ENCODE peak calls at places on chromosome 10, in ten cellular contexts. U, B, I, W, R, O, P, D, N and E are unnamed samples.

GRCh38 chr10:131087464-131088215 is 223.9 kb downstream of the TCERG1L start:
- DNase-seq in N (no peak), B (no peak), U (no peak), D (peak; percentile 64), W (no peak), O (no peak), P (no peak), R (no peak), I (no peak), E (no peak)

GRCh38 chr10:59234814-59235429 is 58.5 kb downstream of the PHYHIPL start:
- DNase-seq in N (peak; percentile 71), R (peak; percentile 78), D (no peak), O (peak; percentile 67), I (peak; percentile 63), B (no peak), W (peak; percentile 16), P (no peak), U (no peak), E (peak; percentile 22)

GRCh38 chr10:10613654-10614244 is 403.9 kb upstream of the CELF2 start:
- DNase-seq in N (peak; percentile 92), P (no peak), I (no peak), W (no peak), O (no peak), D (no peak), R (peak; percentile 12), U (no peak), B (no peak), E (no peak)

GRCh38 chr10:19788075-19788686 is 28.1 kb upstream of the PLXDC2 start:
- DNase-seq in W (peak; percentile 30), B (no peak), N (peak; percentile 80), I (peak; percentile 63), U (no peak), P (no peak), O (peak; percentile 61), D (no peak), R (peak; percentile 77), E (peak; percentile 38)

GRCh38 chr10:110353244-110354119 is 48.8 kb upstream of the SMNDC1 start:
- DNase-seq in U (no peak), R (peak; percentile 20), N (peak; percentile 90), P (no peak), D (no peak), W (peak; percentile 14), O (no peak), I (peak; percentile 19), B (no peak), E (no peak)

GRCh38 chr10:1102392-1102791 is 46.2 kb downstream of the WDR37 start:
- DNase-seq in W (no peak), D (no peak), B (no peak), R (no peak), U (no peak), I (no peak), N (no peak), P (no peak), O (no peak), E (no peak)

GRCh38 chr10:59833810-59834209 is 72.5 kb downstream of the CCDC6 start:
- DNase-seq in I (no peak), W (peak; percentile 70), B (no peak), P (no peak), N (no peak), D (no peak), R (peak; percentile 45), O (no peak), U (no peak), E (no peak)

GRCh38 chr10:14507156-14507555 is 176.4 kb upstream of the FRMD4A start:
- DNase-seq in P (no peak), N (no peak), R (no peak), O (no peak), I (no peak), D (no peak), U (no peak), W (no peak), B (no peak), E (peak; percentile 14)

GRCh38 chr10:114821293-114821914 is at the start of gene FHIP2A:
- DNase-seq in W (peak; percentile 88), U (peak; percentile 87), R (peak; percentile 89), O (peak; percentile 93), N (peak; percentile 71), B (peak; percentile 91), I (peak; percentile 82), D (peak; percentile 97), P (no peak), E (peak; percentile 85)

GRCh38 chr10:114822771-114823463 is 1.3 kb downstream of the FHIP2A start:
- DNase-seq in B (no peak), D (no peak), O (no peak), W (peak; percentile 8), P (no peak), U (no peak), N (peak; percentile 87), I (no peak), R (no peak), E (peak; percentile 17)

GRCh38 chr10:114824396-114824795 is 2.8 kb downstream of the FHIP2A start:
- DNase-seq in D (no peak), U (no peak), W (no peak), N (no peak), I (no peak), O (no peak), R (no peak), B (no peak), P (no peak), E (no peak)

GRCh38 chr10:114819313-114819712 is 2.3 kb upstream of the FHIP2A start:
- DNase-seq in R (no peak), P (no peak), N (no peak), D (no peak), U (no peak), W (no peak), I (no peak), O (no peak), B (no peak), E (no peak)

DNA sequence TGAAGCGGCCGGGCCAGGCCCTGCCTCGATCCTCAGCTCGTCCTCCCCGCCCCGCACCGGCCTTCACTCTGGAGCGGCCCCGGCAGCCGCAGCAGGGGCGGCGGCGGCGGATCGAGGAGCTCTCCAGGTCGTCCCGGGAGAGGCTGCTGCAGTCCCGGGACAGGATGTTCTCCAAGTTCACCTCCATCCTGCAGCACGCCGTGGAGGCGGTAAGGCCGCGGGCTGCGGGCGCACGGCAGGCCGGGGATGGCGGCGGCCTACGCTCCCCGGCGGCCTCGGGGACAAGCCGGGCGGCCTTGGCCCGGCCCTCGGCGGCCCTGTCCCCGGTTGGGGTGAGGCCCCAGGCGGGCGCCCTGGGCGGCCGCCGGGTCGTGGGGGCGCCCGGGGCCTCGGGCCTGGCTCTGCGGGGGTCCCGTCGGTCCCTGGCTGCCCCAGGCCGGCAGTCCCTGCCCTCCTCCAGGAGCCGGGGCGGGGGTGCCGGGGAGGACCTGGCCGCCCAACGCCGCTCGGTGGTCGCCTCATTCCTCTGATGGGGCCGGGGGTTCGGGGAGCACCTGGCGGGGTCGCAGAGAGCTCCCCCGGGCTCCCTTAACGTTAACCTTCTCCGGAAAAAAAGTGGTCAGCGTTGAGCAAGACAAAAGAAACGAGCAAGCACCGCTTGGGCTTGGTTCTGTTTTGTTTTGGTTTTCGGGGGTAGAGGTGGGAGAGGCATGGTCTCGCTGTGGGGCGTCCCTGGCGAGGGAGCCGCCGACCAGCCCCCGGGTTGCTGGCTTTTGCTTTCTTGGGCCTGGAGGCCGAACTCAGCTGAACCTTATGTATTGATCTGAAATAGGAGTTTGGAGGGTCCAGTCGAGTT is 563 bp downstream of the FHIP2A start:
- DNase-seq in D (peak; percentile 88), N (peak; percentile 37), O (peak; percentile 41), B (peak; percentile 72), R (peak; percentile 39), P (no peak), W (peak; percentile 83), U (peak; percentile 64), I (peak; percentile 70), E (peak; percentile 59)
- H3K4me1 ChIP-seq in D (peaks cover 17% of the 10 kb centered on the region), N (peaks cover 12% of the 10 kb centered on the region), O (no peaks in the 10 kb centered on the region), B (peaks cover 37% of the 10 kb centered on the region), R (peaks cover 22% of the 10 kb centered on the region), P (peaks cover 30% of the 10 kb centered on the region), W (peaks cover 13% of the 10 kb centered on the region), U (peaks cover 9% of the 10 kb centered on the region), I (peaks cover 19% of the 10 kb centered on the region), E (no peaks in the 10 kb centered on the region)

GRCh38 chr10:85490431-85490830 is 876.2 kb downstream of the GRID1 start:
- DNase-seq in W (no peak), P (no peak), R (no peak), D (no peak), U (no peak), O (no peak), B (no peak), I (no peak), N (no peak), E (no peak)

GRCh38 chr10:85492684-85493083 is 873.9 kb downstream of the GRID1 start:
- DNase-seq in R (no peak), B (no peak), W (no peak), I (no peak), O (no peak), P (no peak), U (no peak), D (no peak), N (no peak), E (no peak)

DNA sequence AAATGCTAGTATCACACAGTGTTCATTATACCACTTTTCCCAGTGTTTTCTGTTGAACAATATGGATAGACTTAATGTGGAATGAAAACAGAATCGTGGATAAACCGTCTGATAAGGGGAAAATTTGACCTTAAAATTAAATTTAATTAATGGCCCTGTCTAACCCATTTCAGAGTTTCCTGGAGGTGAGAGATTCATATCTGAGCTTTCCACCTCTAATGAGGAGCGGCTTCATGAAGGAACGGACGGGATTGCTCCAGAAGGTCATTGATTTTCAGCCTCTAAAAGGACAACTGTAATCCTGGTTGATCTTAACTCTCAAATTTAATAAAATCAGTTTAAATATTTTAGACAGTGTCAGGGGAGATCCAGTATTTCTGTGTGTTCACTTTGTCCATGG is 874.9 kb downstream of the GRID1 start:
- DNase-seq in P (no peak), O (no peak), W (no peak), U (no peak), B (no peak), R (no peak), D (no peak), I (no peak), N (no peak), E (no peak)
- H3K4me1 ChIP-seq in P (no peaks in the 10 kb centered on the region), O (no peaks in the 10 kb centered on the region), W (no peaks in the 10 kb centered on the region), U (no peaks in the 10 kb centered on the region), B (no peaks in the 10 kb centered on the region), R (no peaks in the 10 kb centered on the region), D (no peaks in the 10 kb centered on the region), I (no peaks in the 10 kb centered on the region), N (no peaks in the 10 kb centered on the region), E (no peaks in the 10 kb centered on the region)

GRCh38 chr10:112953760-112954159 is 3.7 kb downstream of the TCF7L2 start:
- DNase-seq in I (no peak), N (peak; percentile 72), R (peak; percentile 28), P (no peak), W (no peak), U (no peak), B (no peak), D (no peak), O (no peak), E (peak; percentile 56)

GRCh38 chr10:112954974-112955735 is 5.1 kb downstream of the TCF7L2 start:
- DNase-seq in B (no peak), D (no peak), I (no peak), N (no peak), O (no peak), W (no peak), U (no peak), R (no peak), P (no peak), E (peak; percentile 54)

GRCh38 chr10:112951349-112952281 is 1.6 kb downstream of the TCF7L2 start:
- DNase-seq in R (peak; percentile 76), D (peak; percentile 87), P (no peak), O (peak; percentile 85), I (peak; percentile 69), N (peak; percentile 86), W (peak; percentile 37), U (peak; percentile 83), B (peak; percentile 77), E (peak; percentile 68)

GRCh38 chr10:112952282-112952991 is 2.4 kb downstream of the TCF7L2 start:
- DNase-seq in D (peak; percentile 79), B (no peak), W (no peak), O (peak; percentile 57), I (peak; percentile 58), R (peak; percentile 36), N (no peak), P (no peak), U (no peak), E (peak; percentile 64)

DNA sequence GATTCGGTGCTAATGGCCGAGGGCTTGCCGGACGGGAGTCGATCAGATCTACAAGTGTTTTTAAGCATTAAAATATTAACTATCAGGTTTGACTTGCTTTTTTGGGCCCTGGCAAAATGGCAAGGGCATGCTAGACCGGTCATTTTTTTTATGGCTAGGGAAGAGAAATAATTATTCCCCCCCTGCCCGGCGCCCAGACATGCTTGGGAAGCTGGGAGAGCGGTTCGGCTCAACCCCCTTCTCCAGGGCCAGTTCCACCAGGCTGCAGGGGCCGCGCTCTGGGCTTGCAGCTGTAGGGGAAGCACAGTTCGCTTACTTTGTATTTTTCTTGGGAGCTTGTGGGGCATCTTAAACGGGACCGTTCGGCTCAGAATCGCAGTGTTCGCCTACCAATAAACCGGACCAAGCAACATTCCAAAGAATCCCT is 3.0 kb downstream of the TCF7L2 start:
- DNase-seq in U (peak; percentile 68), N (no peak), B (peak; percentile 67), O (peak; percentile 42), R (peak; percentile 54), W (no peak), I (peak; percentile 59), P (no peak), D (peak; percentile 80), E (peak; percentile 63)
- H3K4me1 ChIP-seq in U (peaks cover 18% of the 10 kb centered on the region), N (peaks cover 20% of the 10 kb centered on the region), B (peaks cover 52% of the 10 kb centered on the region), O (peaks cover 51% of the 10 kb centered on the region), R (peaks cover 37% of the 10 kb centered on the region), W (peaks cover 23% of the 10 kb centered on the region), I (peaks cover 50% of the 10 kb centered on the region), P (peaks cover 58% of the 10 kb centered on the region), D (peaks cover 14% of the 10 kb centered on the region), E (peaks cover 44% of the 10 kb centered on the region)

DNA sequence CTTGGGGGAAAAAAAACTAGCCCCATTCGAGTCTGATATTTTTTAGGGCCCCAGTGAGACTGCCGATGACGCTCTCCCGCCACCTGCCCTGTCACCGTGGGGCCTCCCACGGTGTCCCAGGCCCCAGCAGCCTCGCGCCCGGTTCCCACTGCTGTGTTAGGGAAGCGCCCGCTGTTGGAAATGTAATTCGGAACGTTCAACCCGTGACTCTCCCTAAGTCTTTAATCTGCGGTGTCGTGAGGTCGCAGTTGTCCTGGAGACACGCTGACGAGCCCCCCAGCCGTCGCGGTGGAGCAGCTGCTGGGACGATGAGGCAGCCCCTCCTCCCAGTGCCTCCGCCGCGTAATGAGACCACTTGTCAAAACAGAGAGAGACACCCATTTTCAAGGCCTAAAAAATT is 63.6 kb downstream of the NKX6-2 start:
- DNase-seq in O (no peak), N (no peak), I (no peak), D (no peak), W (no peak), U (no peak), P (no peak), B (no peak), R (no peak), E (peak; percentile 90)
- H3K4me1 ChIP-seq in O (no peaks in the 10 kb centered on the region), N (no peaks in the 10 kb centered on the region), I (no peaks in the 10 kb centered on the region), D (no peaks in the 10 kb centered on the region), W (no peaks in the 10 kb centered on the region), U (no peaks in the 10 kb centered on the region), P (peaks cover 12% of the 10 kb centered on the region), B (no peaks in the 10 kb centered on the region), R (no peaks in the 10 kb centered on the region), E (peaks cover 15% of the 10 kb centered on the region)